ENCODE peak calls at places on chromosomes 5 and 9, in nine cellular contexts. O, G, N, H, S, A, Y, I and J are unnamed samples.

GRCh38 chr5:65338606-65339151 is 143.0 kb downstream of the ADAMTS6 start:
- DNase-seq in H (no peak), I (no peak), S (no peak), G (no peak), O (no peak), A (no peak), Y (no peak), N (no peak), J (no peak)

GRCh38 chr5:98927242-98927987 is 1.4 kb downstream of the CHD1 start:
- DNase-seq in H (peak; percentile 64), A (no peak), G (no peak), N (no peak), I (peak; percentile 51), S (no peak), Y (peak; percentile 14), O (peak; percentile 36), J (no peak)

GRCh38 chr5:173458819-173459218 is 130.6 kb upstream of the STC2 start:
- DNase-seq in I (no peak), S (no peak), H (peak; percentile 85), O (peak; percentile 53), A (no peak), Y (no peak), G (no peak), N (no peak), J (no peak)

GRCh38 chr9:687034-687785 is 154.3 kb upstream of the DMRT1 start:
- DNase-seq in G (no peak), N (no peak), A (no peak), O (no peak), S (no peak), H (no peak), Y (no peak), I (no peak), J (no peak)

GRCh38 chr5:119031905-119032304 is 39.0 kb upstream of the DMXL1 start:
- DNase-seq in I (no peak), H (no peak), G (no peak), Y (no peak), A (no peak), O (no peak), S (no peak), N (no peak), J (no peak)

GRCh38 chr9:75844321-75844720 is 46.2 kb upstream of the PCSK5 start:
- DNase-seq in G (no peak), H (no peak), S (no peak), I (no peak), N (no peak), O (no peak), A (no peak), Y (no peak), J (no peak)

GRCh38 chr5:126723643-126724042 is 53.3 kb upstream of the LMNB1 start:
- DNase-seq in A (no peak), I (no peak), G (no peak), O (no peak), N (no peak), Y (no peak), S (no peak), H (peak; percentile 9), J (no peak)

GRCh38 chr5:124812771-124813358 is 66.4 kb upstream of the ZNF608 start:
- DNase-seq in I (no peak), S (no peak), N (no peak), H (no peak), A (no peak), Y (no peak), G (no peak), O (no peak), J (no peak)

GRCh38 chr9:135241381-135242380 is 154.2 kb downstream of the OLFM1 start:
- DNase-seq in G (no peak), S (peak; percentile 53), A (no peak), O (no peak), N (no peak), I (peak; percentile 67), H (no peak), Y (no peak), J (no peak)

GRCh38 chr9:84169240-84169639 is 171.3 kb downstream of the SLC28A3 start:
- DNase-seq in G (no peak), S (no peak), H (peak; percentile 54), O (no peak), I (no peak), Y (no peak), N (no peak), A (no peak), J (no peak)

GRCh38 chr9:100377015-100377414 is 24.3 kb upstream of the TEX10 start:
- DNase-seq in O (no peak), H (no peak), I (no peak), S (no peak), A (no peak), Y (no peak), N (no peak), G (peak; percentile 52), J (no peak)

GRCh38 chr5:80810425-80810824 is 149.7 kb upstream of the RASGRF2 start:
- DNase-seq in G (no peak), N (no peak), O (no peak), A (no peak), S (no peak), Y (no peak), I (no peak), H (no peak), J (no peak)

GRCh38 chr9:4126184-4126865 is 173.5 kb downstream of the GLIS3 start:
- DNase-seq in S (no peak), A (no peak), H (peak; percentile 63), Y (peak; percentile 46), I (no peak), N (no peak), G (no peak), O (no peak), J (no peak)

GRCh38 chr5:140567871-140568270 is 3.2 kb downstream of the SLC35A4 start:
- DNase-seq in Y (no peak), G (no peak), I (no peak), N (no peak), S (no peak), H (no peak), A (no peak), O (no peak), J (no peak)

GRCh38 chr5:140570058-140570457 is 5.4 kb downstream of the SLC35A4 start:
- DNase-seq in N (no peak), S (no peak), I (no peak), Y (no peak), A (no peak), H (no peak), O (no peak), G (no peak), J (no peak)

GRCh38 chr5:140569197-140569596 is 4.6 kb downstream of the SLC35A4 start:
- DNase-seq in S (no peak), N (no peak), H (no peak), I (no peak), A (no peak), O (no peak), Y (no peak), G (no peak), J (no peak)

GRCh38 chr5:140567136-140567818 is 2.6 kb downstream of the SLC35A4 start:
- DNase-seq in A (no peak), Y (no peak), S (no peak), O (no peak), H (no peak), N (no peak), G (no peak), I (no peak), J (no peak)

DNA sequence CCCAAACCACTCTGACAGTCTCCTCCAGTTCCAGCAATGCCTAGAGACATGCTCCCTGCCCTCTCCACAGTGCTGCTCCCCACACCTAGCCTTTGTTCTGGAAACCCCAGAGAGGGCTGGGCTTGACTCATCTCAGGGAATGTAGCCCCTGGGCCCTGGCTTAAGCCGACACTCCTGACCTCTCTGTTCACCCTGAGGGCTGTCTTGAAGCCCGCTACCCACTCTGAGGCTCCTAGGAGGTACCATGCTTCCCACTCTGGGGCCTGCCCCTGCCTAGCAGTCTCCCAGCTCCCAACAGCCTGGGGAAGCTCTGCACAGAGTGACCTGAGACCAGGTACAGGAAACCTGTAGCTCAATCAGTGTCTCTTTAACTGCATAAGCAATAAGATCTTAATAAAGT is 4.0 kb downstream of the SLC35A4 start:
- DNase-seq in G (no peak), S (no peak), I (no peak), N (no peak), A (no peak), O (no peak), Y (no peak), H (no peak), J (no peak)
- H3K27ac ChIP-seq in G (peak overlapping the region; percentile 17), S (peak overlapping the region; percentile 81), I (no peak overlapping the region), N (no peak overlapping the region), A (peak overlapping the region; percentile 3), O (no peak overlapping the region), Y (no peak overlapping the region), H (no peak overlapping the region), J (no peak overlapping the region)

DNA sequence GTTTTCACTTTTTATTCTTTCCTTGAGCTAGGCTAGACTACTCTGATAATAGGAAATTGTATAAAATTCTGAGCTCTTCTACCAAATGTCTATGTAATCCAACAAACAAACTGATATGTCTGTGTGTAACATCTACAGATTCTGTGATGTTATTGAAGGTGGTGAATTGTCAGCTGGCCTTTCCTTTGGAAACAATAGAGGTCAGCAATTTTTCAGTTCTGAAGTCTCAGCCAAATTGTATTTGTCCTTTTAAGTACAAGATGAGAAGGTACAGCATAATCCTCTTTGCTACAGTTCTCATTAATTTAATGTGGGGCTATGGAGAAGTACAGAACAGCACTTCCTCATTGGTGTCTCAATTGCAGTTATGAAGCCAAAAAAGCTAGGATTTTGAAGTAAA is 198.1 kb downstream of the HINT1 start:
- DNase-seq in N (no peak), G (no peak), S (no peak), Y (no peak), A (no peak), I (no peak), O (no peak), H (no peak), J (no peak)
- H3K27ac ChIP-seq in N (no peak overlapping the region), G (no peak overlapping the region), S (no peak overlapping the region), Y (no peak overlapping the region), A (no peak overlapping the region), I (no peak overlapping the region), O (no peak overlapping the region), H (no peak overlapping the region), J (no peak overlapping the region)

GRCh38 chr5:157266286-157267007 is 524 bp downstream of the CYFIP2 start:
- DNase-seq in N (peak; percentile 78), G (no peak), Y (peak; percentile 35), I (peak; percentile 78), S (peak; percentile 90), O (no peak), A (no peak), H (no peak), J (no peak)
- H3K27ac ChIP-seq in N (peak overlapping the region; percentile 7), G (peak overlapping the region; percentile 90), Y (peak overlapping the region; percentile 92), I (no peak overlapping the region), S (peak overlapping the region; percentile 75), O (no peak overlapping the region), A (no peak overlapping the region), H (no peak overlapping the region), J (no peak overlapping the region)

DNA sequence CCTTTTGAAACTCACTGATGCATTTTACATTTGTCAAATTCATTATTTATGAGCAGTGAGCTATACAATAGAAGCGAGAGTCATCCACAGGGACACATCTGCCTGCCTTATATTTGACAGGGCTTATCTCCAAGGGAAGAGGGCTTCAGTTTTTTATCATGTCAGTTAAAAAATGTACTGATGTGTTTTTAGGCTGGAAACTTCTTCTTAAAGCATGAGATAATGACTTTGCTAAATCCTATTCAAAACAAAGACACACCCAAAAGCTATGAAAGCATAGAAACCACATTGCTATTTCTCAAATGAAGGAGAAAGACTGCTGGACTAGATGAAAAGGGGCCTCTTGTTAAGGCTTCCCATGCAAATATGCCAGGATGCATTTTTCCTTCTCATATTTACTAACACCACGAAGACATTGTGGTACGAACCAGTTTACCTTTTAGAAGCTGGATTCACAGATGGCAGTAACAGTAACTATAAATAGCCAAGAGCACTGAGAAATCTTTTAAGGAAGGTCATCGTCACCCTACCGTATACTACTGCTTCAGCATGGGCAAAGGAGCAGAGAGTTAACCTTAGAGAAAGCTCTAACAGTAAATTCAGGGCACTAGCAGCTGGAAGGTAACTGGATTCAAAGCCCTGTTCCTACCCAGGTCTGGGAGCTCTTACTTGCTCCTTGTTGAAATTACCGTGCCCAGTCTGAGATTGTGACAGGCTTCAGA is 86.3 kb upstream of the IFNK start:
- DNase-seq in A (no peak), G (no peak), Y (no peak), O (no peak), I (no peak), N (no peak), H (no peak), S (no peak), J (no peak)
- H3K27ac ChIP-seq in A (no peak overlapping the region), G (peak overlapping the region; percentile 22), Y (peak overlapping the region; percentile 54), O (no peak overlapping the region), I (no peak overlapping the region), N (no peak overlapping the region), H (no peak overlapping the region), S (no peak overlapping the region), J (no peak overlapping the region)